ENCODE peak calls at places on chromosomes 4 and X, in nine cellular contexts. C is A549, I is uterus, X is endothelial cell of umbilical vein, L is Peyer's patch, A is adrenal gland, M is GM12891, K is breast epithelium, Q is testis. D is an unnamed sample.

GRCh38 chr4:120673696-120674095 is 248.8 kb downstream of the PRDM5 start:
- DNase-seq in C (no peak), I (no peak), X (no peak), L (no peak), A (no peak), M (no peak), K (no peak), Q (no peak), D (no peak)

GRCh38 chr4:155796031-155796430 is 37.2 kb downstream of the GUCY1B1 start:
- DNase-seq in C (peak), I (no peak), X (no peak), L (no peak), A (no peak), M (no peak), K (no peak), Q (no peak), D (peak)

GRCh38 chr4:108008721-108009120 is 19.0 kb downstream of the HADH start:
- DNase-seq in C (no peak), I (no peak), X (no peak), L (no peak), A (peak), M (no peak), K (no peak), Q (no peak), D (no peak)

GRCh38 chrX:41144873-41145272 is 59.6 kb downstream of the USP9X start:
- DNase-seq in C (no peak), I (no peak), X (no peak), L (no peak), A (no peak), M (no peak), K (no peak), Q (no peak), D (no peak)

GRCh38 chr4:123667496-123667895 is 270.9 kb downstream of the SPRY1 start:
- DNase-seq in C (no peak), I (no peak), X (no peak), L (no peak), A (no peak), M (no peak), K (no peak), Q (no peak), D (no peak)

GRCh38 chrX:78614264-78614663 is 44.9 kb downstream of the RTL3 start:
- DNase-seq in C (no peak), I (no peak), X (no peak), L (no peak), A (no peak), M (no peak), K (no peak), Q (no peak), D (no peak)

GRCh38 chr4:121726642-121727268 is 30.0 kb upstream of the ANXA5 start:
- DNase-seq in C (peak), I (no peak), X (peak), L (no peak), A (no peak), M (no peak), K (no peak), Q (no peak), D (peak)

GRCh38 chrX:24561121-24561520 is 86.0 kb downstream of the PCYT1B start:
- DNase-seq in C (peak), I (no peak), X (peak), L (no peak), A (no peak), M (peak), K (no peak), Q (no peak), D (peak)

GRCh38 chrX:109709129-109709631 is 23.9 kb downstream of the ACSL4 start:
- DNase-seq in C (no peak), I (no peak), X (peak), L (no peak), A (no peak), M (no peak), K (no peak), Q (no peak), D (peak)

GRCh38 chrX:39693298-39693697 is 404.5 kb downstream of the BCOR start:
- DNase-seq in C (no peak), I (no peak), X (no peak), L (no peak), A (no peak), M (no peak), K (no peak), Q (no peak), D (no peak)

GRCh38 chrX:150977411-150978162 is 5.5 kb upstream of the HMGB3 start:
- DNase-seq in C (no peak), I (no peak), X (no peak), L (no peak), A (no peak), M (no peak), K (no peak), Q (no peak), D (no peak)

GRCh38 chr4:118904935-118905334 is 16.3 kb downstream of the SYNPO2 start:
- DNase-seq in C (no peak), I (no peak), X (peak), L (no peak), A (no peak), M (no peak), K (no peak), Q (no peak), D (peak)

GRCh38 chr4:21451032-21451431 is 497.5 kb downstream of the KCNIP4 start:
- DNase-seq in C (no peak), I (no peak), X (no peak), L (no peak), A (no peak), M (no peak), K (no peak), Q (no peak), D (no peak)

GRCh38 chr4:185834778-185835177 is 22.8 kb upstream of the SORBS2 start:
- DNase-seq in C (no peak), I (no peak), X (no peak), L (no peak), A (no peak), M (no peak), K (no peak), Q (no peak), D (no peak)

GRCh38 chr4:89072921-89073320 is 15.9 kb upstream of the FAM13A start:
- DNase-seq in C (no peak), I (no peak), X (no peak), L (no peak), A (no peak), M (no peak), K (no peak), Q (no peak), D (no peak)

GRCh38 chrX:101377542-101377941 is 8.4 kb downstream of the BTK start:
- DNase-seq in C (no peak), I (no peak), X (no peak), L (no peak), A (no peak), M (no peak), K (no peak), Q (no peak), D (no peak)

GRCh38 chr4:47315346-47315745 is 148.2 kb downstream of the COMMD8 start:
- DNase-seq in C (no peak), I (no peak), X (peak), L (no peak), A (no peak), M (no peak), K (no peak), Q (no peak), D (no peak)

GRCh38 chr4:15938640-15939039 is at the start of gene FGFBP1:
- DNase-seq in C (no peak), I (no peak), X (no peak), L (no peak), A (no peak), M (no peak), K (no peak), Q (no peak), D (no peak)

GRCh38 chr4:41297832-41298231 is 41.1 kb downstream of the UCHL1 start:
- DNase-seq in C (no peak), I (no peak), X (peak), L (no peak), A (peak), M (no peak), K (no peak), Q (no peak), D (no peak)

GRCh38 chr4:24209891-24210290 is 320.0 kb upstream of the PPARGC1A start:
- DNase-seq in C (no peak), I (no peak), X (no peak), L (no peak), A (no peak), M (no peak), K (no peak), Q (no peak), D (no peak)

GRCh38 chrX:12113321-12113720 is 25.0 kb upstream of the FRMPD4 start:
- DNase-seq in C (no peak), I (no peak), X (no peak), L (no peak), A (no peak), M (no peak), K (no peak), Q (no peak), D (no peak)

DNA sequence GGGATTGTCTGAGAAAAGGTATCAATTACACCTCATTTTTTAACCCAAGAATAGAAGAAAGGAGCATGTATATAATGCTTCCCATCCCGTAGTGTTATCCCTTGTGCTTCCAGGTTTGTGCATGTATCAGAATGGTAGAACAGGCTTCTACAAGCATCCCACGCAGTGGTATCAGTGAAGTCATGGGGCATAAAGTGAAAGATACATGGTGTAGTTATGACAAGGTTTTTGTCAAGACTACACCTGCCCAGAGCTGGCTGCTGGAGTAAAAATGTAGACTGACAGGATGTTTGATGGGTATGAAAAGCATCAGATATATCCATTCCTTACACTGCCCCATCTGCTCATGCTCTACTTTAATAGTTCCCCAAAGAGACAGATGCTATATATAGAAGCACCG is 9.5 kb downstream of the TLR1 start:
- DNase-seq in C (no peak), I (no peak), X (no peak), L (no peak), A (no peak), M (no peak), K (no peak), Q (no peak), D (no peak)
- TF ChIP-seq POLR2A in C (no peak), I (no peak), X (no peak), L (no peak), A (no peak), M (no peak), K (no peak), Q (no peak), D (no peak)

DNA sequence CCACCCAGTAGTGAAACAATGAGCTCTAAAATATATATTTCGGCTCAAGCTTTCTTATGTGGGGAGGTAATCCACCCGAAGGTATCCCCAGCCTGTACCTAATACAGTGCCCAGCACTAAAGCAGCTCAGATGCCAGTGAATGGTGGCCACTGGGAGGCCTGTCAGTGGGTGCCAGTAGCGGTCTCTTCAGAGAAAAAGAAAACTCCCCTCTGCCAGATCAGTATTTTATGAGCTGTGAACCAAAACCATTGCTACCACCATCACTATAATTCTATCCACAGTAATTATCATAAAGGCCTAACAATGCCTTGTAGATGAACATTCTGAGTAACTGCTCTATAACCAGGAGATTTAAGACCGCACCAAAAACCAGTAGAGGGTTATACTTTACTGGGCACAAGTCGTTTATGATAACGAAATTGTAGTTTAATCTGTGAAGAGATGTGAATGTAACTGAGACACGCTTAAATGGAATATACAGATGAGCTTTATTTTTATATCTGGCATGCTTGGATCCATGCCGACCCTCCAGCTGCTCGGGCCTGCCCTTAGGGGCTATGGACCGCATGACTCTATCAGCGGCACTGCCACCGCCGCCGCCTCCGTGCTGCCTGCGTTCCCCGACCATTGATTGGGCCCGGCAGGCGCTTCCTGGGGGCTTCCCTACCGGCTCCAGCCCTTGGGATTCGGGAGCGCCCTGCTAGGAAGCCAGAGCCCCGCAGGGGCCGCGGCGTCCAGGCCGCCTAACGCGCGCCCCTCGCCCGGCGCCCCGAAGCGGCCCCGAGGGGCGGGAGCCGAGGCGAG is 586 bp upstream of the NFKB1 start:
- DNase-seq in C (no peak), I (peak), X (peak), L (peak), A (peak), M (no peak), K (peak), Q (peak), D (peak)
- TF ChIP-seq POLR2A in C (no peak), I (no peak), X (no peak), L (no peak), A (no peak), M (no peak), K (no peak), Q (no peak), D (no peak)

GRCh38 chrX:149572743-149573142 is 14.5 kb downstream of the MAGEA9B start:
- DNase-seq in C (no peak), I (no peak), X (no peak), L (no peak), A (no peak), M (no peak), K (no peak), Q (no peak), D (no peak)

GRCh38 chrX:149570668-149571067 is 16.6 kb downstream of the MAGEA9B start:
- DNase-seq in C (no peak), I (no peak), X (no peak), L (no peak), A (no peak), M (no peak), K (peak), Q (no peak), D (no peak)

GRCh38 chrX:149569770-149570169 is 17.5 kb downstream of the MAGEA9B start:
- DNase-seq in C (no peak), I (no peak), X (no peak), L (no peak), A (no peak), M (no peak), K (no peak), Q (no peak), D (no peak)

GRCh38 chrX:149568701-149569296 is 18.5 kb downstream of the MAGEA9B start:
- DNase-seq in C (no peak), I (no peak), X (no peak), L (no peak), A (no peak), M (no peak), K (no peak), Q (no peak), D (no peak)

GRCh38 chrX:149571770-149572169 is 15.5 kb downstream of the MAGEA9B start:
- DNase-seq in C (no peak), I (no peak), X (no peak), L (no peak), A (no peak), M (no peak), K (no peak), Q (no peak), D (no peak)
- TF ChIP-seq POLR2A in C (no peak), I (no peak), X (no peak), L (no peak), A (no peak), M (no peak), K (no peak), Q (no peak), D (no peak)

GRCh38 chrX:335758-336155 is 17.2 kb upstream of the GTPBP6 start:
- DNase-seq in C (no peak), I (no peak), X (no peak), L (no peak), A (no peak), M (no peak), K (no peak), Q (no peak), D (no peak)

GRCh38 chrX:336227-336626 is 17.6 kb upstream of the GTPBP6 start:
- DNase-seq in C (no peak), I (no peak), X (no peak), L (no peak), A (no peak), M (no peak), K (no peak), Q (no peak), D (no peak)

GRCh38 chrX:333611-334311 is 15.2 kb upstream of the GTPBP6 start:
- DNase-seq in C (no peak), I (no peak), X (no peak), L (no peak), A (no peak), M (no peak), K (no peak), Q (no peak), D (no peak)

GRCh38 chrX:334331-334891 is 15.8 kb upstream of the GTPBP6 start:
- DNase-seq in C (no peak), I (no peak), X (no peak), L (no peak), A (no peak), M (no peak), K (no peak), Q (no peak), D (no peak)

DNA sequence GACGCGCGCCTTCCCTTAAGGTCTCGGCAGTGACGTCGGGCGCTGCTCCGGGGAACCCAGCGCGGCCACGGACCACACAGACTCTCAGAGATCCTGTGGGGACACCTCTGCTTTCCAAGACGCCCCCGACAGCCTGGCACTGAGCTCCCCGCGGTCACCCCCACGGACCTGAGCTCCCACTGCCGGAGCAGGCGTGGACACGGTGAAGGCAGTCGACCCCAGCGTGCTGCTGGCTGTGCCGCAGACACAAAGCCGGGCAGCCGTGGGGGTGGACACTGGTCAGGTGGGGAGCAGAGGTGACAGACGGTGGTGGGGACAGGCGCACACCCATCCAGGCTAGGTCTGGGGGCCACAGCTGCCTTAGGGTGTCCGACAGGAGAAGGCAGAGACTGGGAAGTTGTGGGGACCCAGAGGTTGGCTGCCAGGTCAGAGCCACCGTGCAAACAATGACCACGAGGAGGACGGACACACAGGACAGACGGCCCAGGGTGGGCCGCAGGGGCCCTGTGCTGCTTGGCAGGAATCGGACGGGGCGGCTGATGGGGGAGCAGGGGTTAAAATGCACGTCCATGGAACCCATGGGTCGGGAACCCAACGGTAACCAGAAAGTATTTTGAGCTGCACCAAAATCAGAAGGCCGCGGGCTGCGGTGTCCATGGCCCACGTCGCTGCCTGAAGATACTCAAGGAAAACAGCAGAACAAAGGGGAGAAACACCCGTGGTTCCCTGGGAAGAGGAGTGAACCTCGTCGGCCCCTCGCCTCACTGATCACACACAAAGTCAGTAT is 16.6 kb upstream of the GTPBP6 start:
- DNase-seq in C (no peak), I (no peak), X (no peak), L (no peak), A (no peak), M (no peak), K (no peak), Q (no peak), D (no peak)
- TF ChIP-seq POLR2A in C (no peak), I (no peak), X (no peak), L (no peak), A (no peak), M (no peak), K (no peak), Q (no peak), D (no peak)

DNA sequence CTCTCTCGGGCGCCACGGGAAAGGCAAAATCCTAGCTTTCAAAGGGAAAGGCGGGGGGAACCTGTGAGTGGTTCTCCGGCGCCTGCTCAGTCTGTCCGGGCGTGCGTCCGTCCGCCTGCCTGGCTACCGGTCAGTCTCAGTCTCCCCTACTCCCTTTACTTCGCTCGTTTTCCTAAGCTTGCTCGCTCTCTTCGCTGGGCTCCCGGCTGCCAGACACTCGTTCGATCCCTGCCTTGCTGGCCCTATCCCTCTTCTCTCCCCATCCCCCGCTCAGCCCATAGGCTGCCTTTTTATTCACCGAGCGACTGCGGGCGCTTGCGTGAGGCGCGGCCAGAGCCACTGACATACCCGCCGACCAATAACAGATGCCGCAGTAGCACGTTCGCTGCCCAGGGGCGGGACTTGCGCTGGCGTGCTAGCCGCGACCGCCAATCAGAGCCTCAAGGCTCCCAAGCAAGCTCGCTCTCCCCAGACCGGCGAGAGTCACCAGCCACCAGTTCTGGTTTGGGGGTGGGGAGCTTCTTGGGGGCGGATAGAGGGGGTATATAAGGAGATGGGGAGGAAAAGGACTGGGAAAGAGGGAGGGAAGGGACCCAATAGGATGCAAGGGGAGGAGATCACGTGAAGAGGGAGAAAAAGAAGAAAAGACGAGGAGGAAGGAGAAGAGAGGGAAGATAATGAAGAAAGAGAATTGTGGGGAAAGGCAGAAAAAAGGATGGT is 30.0 kb downstream of the ARHGEF9 start:
- DNase-seq in C (peak), I (peak), X (peak), L (peak), A (peak), M (peak), K (peak), Q (peak), D (peak)
- TF ChIP-seq POLR2A in C (peak), I (peak), X (peak), L (peak), A (peak), M (peak), K (no peak), Q (peak), D (peak)